ENCODE peak calls at places on chromosomes 1 and 21, in five cellular contexts. R, U, E, N and P are unnamed samples.

GRCh38 chr1:63794927-63795326 is 21.1 kb downstream of the ROR1 start:
- DNase-seq in R (no peak), U (no peak), E (no peak), N (peak; percentile 47), P (no peak)

GRCh38 chr1:198086051-198086745 is 70.6 kb upstream of the NEK7 start:
- DNase-seq in R (no peak), U (no peak), E (no peak), N (no peak), P (no peak)

GRCh38 chr1:3779265-3779911 is 6.8 kb downstream of the SMIM1 start:
- DNase-seq in R (no peak), U (no peak), E (no peak), N (no peak), P (no peak)

GRCh38 chr1:206907304-206907991 is 10.2 kb downstream of the IL24 start:
- DNase-seq in R (no peak), U (no peak), E (no peak), N (peak; percentile 71), P (no peak)

GRCh38 chr1:205346956-205347574 is 9.7 kb downstream of the KLHDC8A start:
- DNase-seq in R (no peak), U (peak; percentile 92), E (no peak), N (no peak), P (no peak)

GRCh38 chr1:166974647-166975345 is 544 bp downstream of the ILDR2 start:
- DNase-seq in R (no peak), U (no peak), E (peak; percentile 16), N (no peak), P (no peak)

GRCh38 chr1:6582370-6582769 is 2.6 kb downstream of the ZBTB48 start:
- DNase-seq in R (no peak), U (no peak), E (no peak), N (no peak), P (no peak)

GRCh38 chr1:240343966-240344365 is 252.3 kb downstream of the FMN2 start:
- DNase-seq in R (no peak), U (no peak), E (no peak), N (no peak), P (no peak)

GRCh38 chr1:223788746-223789415 is 56.9 kb downstream of the TP53BP2 start:
- DNase-seq in R (no peak), U (no peak), E (no peak), N (peak; percentile 54), P (no peak)

GRCh38 chr1:62045579-62045978 is 149.1 kb upstream of the L1TD1 start:
- DNase-seq in R (no peak), U (peak; percentile 44), E (peak; percentile 8), N (peak; percentile 62), P (peak; percentile 38)

GRCh38 chr1:8095584-8095983 is 69.5 kb upstream of the ERRFI1 start:
- DNase-seq in R (no peak), U (peak; percentile 59), E (no peak), N (no peak), P (no peak)

GRCh38 chr1:245614476-245614875 is 459.7 kb downstream of the KIF26B start:
- DNase-seq in R (no peak), U (no peak), E (peak; percentile 31), N (no peak), P (no peak)

GRCh38 chr1:43273708-43274107 is 3.9 kb downstream of the TMEM125 start:
- DNase-seq in R (no peak), U (no peak), E (no peak), N (no peak), P (no peak)

GRCh38 chr1:245656189-245656717 is 501.5 kb downstream of the KIF26B start:
- DNase-seq in R (no peak), U (no peak), E (no peak), N (no peak), P (no peak)

GRCh38 chr1:66480162-66480561 is 53.8 kb upstream of the SGIP1 start:
- DNase-seq in R (no peak), U (no peak), E (no peak), N (no peak), P (no peak)

GRCh38 chr21:23740463-23740862 is 1866.8 kb downstream of the MRPL39 start:
- DNase-seq in R (no peak), U (no peak), E (no peak), N (no peak), P (no peak)

GRCh38 chr1:30368841-30369240 is 354.5 kb downstream of the MATN1 start:
- DNase-seq in R (no peak), U (no peak), E (no peak), N (no peak), P (no peak)

GRCh38 chr1:33972676-33973395 is 109.0 kb downstream of the HMGB4 start:
- DNase-seq in R (peak; percentile 45), U (no peak), E (peak; percentile 15), N (no peak), P (no peak)

GRCh38 chr1:46520063-46520911 is 30.7 kb downstream of the DMBX1 start:
- DNase-seq in R (peak; percentile 31), U (peak; percentile 77), E (peak; percentile 80), N (peak; percentile 82), P (no peak)

GRCh38 chr1:155226188-155226909 is 17.9 kb downstream of the MTX1 start:
- DNase-seq in R (no peak), U (peak; percentile 60), E (peak; percentile 86), N (peak; percentile 74), P (no peak)

GRCh38 chr1:175628548-175629317 is 114.7 kb downstream of the TNR start:
- DNase-seq in R (no peak), U (no peak), E (peak; percentile 4), N (no peak), P (no peak)

GRCh38 chr1:76124196-76124595 is 49.6 kb downstream of the ST6GALNAC3 start:
- DNase-seq in R (no peak), U (no peak), E (no peak), N (no peak), P (no peak)

GRCh38 chr1:110880708-110881374 is 7.9 kb downstream of the CD53 start:
- DNase-seq in R (no peak), U (peak; percentile 60), E (no peak), N (no peak), P (no peak)

GRCh38 chr1:4463631-4464030 is 190.8 kb upstream of the AJAP1 start:
- DNase-seq in R (no peak), U (no peak), E (no peak), N (no peak), P (no peak)

GRCh38 chr1:78061825-78062523 is 16.2 kb downstream of the GIPC2 start:
- DNase-seq in R (peak; percentile 90), U (peak; percentile 79), E (peak; percentile 89), N (no peak), P (peak; percentile 94)

GRCh38 chr1:23403038-23403336 is 21.6 kb downstream of the TCEA3 start:
- DNase-seq in R (no peak), U (peak; percentile 85), E (peak; percentile 83), N (no peak), P (peak; percentile 56)

GRCh38 chr1:172758242-172758641 is 99.3 kb downstream of the FASLG start:
- DNase-seq in R (no peak), U (peak; percentile 54), E (peak; percentile 39), N (no peak), P (no peak)

GRCh38 chr1:151779852-151780251 is 10.4 kb downstream of the TDRKH start:
- DNase-seq in R (no peak), U (no peak), E (no peak), N (no peak), P (no peak)

GRCh38 chr1:61056674-61057439 is 25.5 kb upstream of the NFIA start:
- DNase-seq in R (no peak), U (peak; percentile 42), E (peak; percentile 81), N (peak; percentile 44), P (no peak)

GRCh38 chr1:216670118-216670870 is 52.9 kb downstream of the ESRRG start:
- DNase-seq in R (no peak), U (peak; percentile 58), E (peak; percentile 51), N (no peak), P (no peak)

GRCh38 chr1:27436204-27437159 is 44.1 kb downstream of the GPR3 start:
- DNase-seq in R (peak; percentile 17), U (peak; percentile 87), E (peak; percentile 72), N (no peak), P (no peak)

GRCh38 chr1:214708321-214708960 is 105.4 kb downstream of the CENPF start:
- DNase-seq in R (no peak), U (peak; percentile 26), E (peak; percentile 60), N (no peak), P (no peak)

GRCh38 chr1:98157524-98158293 is 236.9 kb upstream of the DPYD start:
- DNase-seq in R (peak; percentile 59), U (no peak), E (peak; percentile 83), N (no peak), P (peak; percentile 25)

GRCh38 chr1:166673722-166674121 is 165.6 kb upstream of the POGK start:
- DNase-seq in R (no peak), U (no peak), E (no peak), N (no peak), P (no peak)

GRCh38 chr1:29514361-29515187 is 278.3 kb downstream of the PTPRU start:
- DNase-seq in R (no peak), U (no peak), E (no peak), N (no peak), P (no peak)

GRCh38 chr1:155970531-155971167 is 7.7 kb downstream of the ARHGEF2 start:
- DNase-seq in R (no peak), U (no peak), E (peak; percentile 93), N (no peak), P (no peak)

GRCh38 chr1:212962509-212962908 is 12.2 kb downstream of the VASH2 start:
- DNase-seq in R (no peak), U (no peak), E (no peak), N (no peak), P (no peak)

GRCh38 chr1:227920896-227921295 is 26.8 kb downstream of the WNT9A start:
- DNase-seq in R (no peak), U (no peak), E (no peak), N (no peak), P (no peak)
- TF ChIP-seq CTCF in R (no peak), U (no peak), E (no peak), N (no peak), P (no peak)

DNA sequence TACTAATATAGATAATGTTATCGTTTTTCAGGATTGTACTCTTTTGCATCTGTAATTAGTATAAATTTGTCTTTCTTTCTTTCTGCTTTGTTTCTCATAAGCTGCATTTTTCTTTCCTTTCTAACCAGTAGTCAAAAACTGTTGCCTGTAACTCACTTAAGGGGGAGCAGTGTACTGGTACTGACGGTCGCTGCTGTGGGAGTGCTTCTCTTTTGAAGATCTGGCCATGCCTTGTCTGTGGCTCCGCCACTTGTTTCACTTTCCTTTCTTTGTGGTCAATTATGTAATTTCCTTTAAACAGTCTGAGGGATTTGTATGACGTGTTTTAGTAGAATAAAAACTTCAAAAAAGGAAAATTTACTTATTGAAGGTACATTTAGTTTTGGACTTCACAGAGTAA is 37.0 kb downstream of the MIA3 start:
- DNase-seq in R (peak; percentile 46), U (no peak), E (no peak), N (no peak), P (no peak)
- H3K4me3 ChIP-seq in R (no peak overlapping the region), U (no peak overlapping the region), E (no peak overlapping the region), N (no peak overlapping the region), P (no peak overlapping the region)

GRCh38 chr1:201307760-201308499 is 24.6 kb downstream of the PKP1 start:
- DNase-seq in R (no peak), U (peak; percentile 80), E (no peak), N (no peak), P (no peak)
- TF ChIP-seq CTCF in R (no peak), U (no peak), E (no peak), N (no peak), P (no peak)

GRCh38 chr21:46397211-46397905 is 61.3 kb upstream of the DIP2A start:
- DNase-seq in R (no peak), U (no peak), E (no peak), N (no peak), P (no peak)
- H3K4me3 ChIP-seq in R (no peak overlapping the region), U (no peak overlapping the region), E (no peak overlapping the region), N (no peak overlapping the region), P (no peak overlapping the region)